ENCODE peak calls at places on chromosomes 1 and 21, in five cellular contexts. L, T, K, N and C are unnamed samples.

GRCh38 chr21:33259995-33260394 is 6.2 kb upstream of the IL10RB start:
- DNase-seq in N (no peak), K (peak; percentile 66), T (no peak), L (no peak), C (no peak)

GRCh38 chr1:206643118-206643698 is 7.9 kb downstream of the DYRK3 start:
- DNase-seq in N (no peak), K (no peak), T (no peak), L (no peak), C (no peak)

GRCh38 chr1:19045898-19046889 is 89.7 kb upstream of the IFFO2 start:
- DNase-seq in N (no peak), L (no peak), T (peak; percentile 27), K (no peak), C (peak; percentile 38)

GRCh38 chr1:230542054-230542453 is 100.2 kb upstream of the COG2 start:
- DNase-seq in L (no peak), K (no peak), N (no peak), T (no peak), C (no peak)

GRCh38 chr1:18012686-18013085 is 94.9 kb upstream of the IGSF21 start:
- DNase-seq in K (no peak), T (no peak), L (no peak), N (no peak), C (no peak)

GRCh38 chr1:40315795-40316594 is 1.1 kb downstream of the COL9A2 start:
- DNase-seq in K (no peak), T (no peak), L (peak; percentile 27), N (no peak), C (no peak)

GRCh38 chr1:217630711-217631591 is at the start of the genes GPATCH2 and SPATA17:
- DNase-seq in L (peak; percentile 90), T (peak; percentile 90), K (peak; percentile 87), N (peak; percentile 90), C (peak; percentile 84)

GRCh38 chr1:179194068-179194537 is 35.4 kb downstream of the ABL2 start:
- DNase-seq in N (no peak), T (no peak), L (no peak), K (no peak), C (no peak)

GRCh38 chr1:55320891-55321290 is 105.7 kb upstream of the USP24 start:
- DNase-seq in T (no peak), N (no peak), K (no peak), L (no peak), C (no peak)

GRCh38 chr1:109649380-109649987 is 6.4 kb upstream of the GSTM4 start:
- DNase-seq in K (no peak), L (peak; percentile 60), N (peak; percentile 43), T (no peak), C (no peak)

GRCh38 chr1:22289251-22289995 is 146.5 kb upstream of the WNT4 start:
- DNase-seq in N (no peak), L (no peak), T (no peak), K (no peak), C (no peak)

GRCh38 chr1:201248721-201249559 is 34.4 kb upstream of the PKP1 start:
- DNase-seq in L (no peak), N (no peak), T (no peak), K (no peak), C (no peak)

GRCh38 chr1:17250601-17251000 is 1.7 kb downstream of the PADI3 start:
- DNase-seq in K (no peak), T (no peak), N (no peak), L (peak; percentile 45), C (no peak)

GRCh38 chr1:231049121-231049979 is 9.3 kb upstream of the FAM89A start:
- DNase-seq in N (no peak), L (no peak), T (no peak), K (no peak), C (no peak)

GRCh38 chr1:101004061-101004460 is 21.5 kb downstream of the DPH5 start:
- DNase-seq in T (no peak), N (peak; percentile 34), L (no peak), K (no peak), C (no peak)

GRCh38 chr1:195765099-195765498 is 843.1 kb downstream of the KCNT2 start:
- DNase-seq in N (no peak), T (no peak), L (no peak), K (no peak), C (no peak)

GRCh38 chr1:221117548-221117951 is 238.3 kb downstream of the HLX start:
- DNase-seq in T (peak; percentile 55), L (no peak), N (peak; percentile 77), K (peak; percentile 68), C (no peak)

GRCh38 chr1:115313173-115313572 is 24.9 kb downstream of the NGF start:
- DNase-seq in T (no peak), L (no peak), K (no peak), N (no peak), C (no peak)

GRCh38 chr1:113615425-113615824 is 143.9 kb downstream of the PHTF1 start:
- DNase-seq in K (no peak), N (peak; percentile 48), L (no peak), T (no peak), C (no peak)

GRCh38 chr1:243977104-243977503 is 74.0 kb upstream of the ZBTB18 start:
- DNase-seq in K (no peak), L (no peak), N (no peak), T (no peak), C (no peak)

GRCh38 chr1:38942664-38943428 is 1.2 kb upstream of the RHBDL2 start:
- DNase-seq in K (no peak), N (no peak), T (no peak), L (no peak), C (no peak)

GRCh38 chr1:117795190-117795589 is 134.2 kb downstream of the GDAP2 start:
- DNase-seq in T (peak; percentile 71), N (peak; percentile 94), L (no peak), K (no peak), C (no peak)

GRCh38 chr1:228246216-228246900 is 38.5 kb downstream of the OBSCN start:
- DNase-seq in L (no peak), N (no peak), K (no peak), T (no peak), C (no peak)
- H3K9me3 ChIP-seq in L (no peaks in the 10 kb centered on the region), N (peaks cover 31% of the 10 kb centered on the region), K (peaks cover 14% of the 10 kb centered on the region), T (no peaks in the 10 kb centered on the region), C (peaks cover 39% of the 10 kb centered on the region)

GRCh38 chr21:46063227-46063626 is 34.7 kb upstream of the COL6A2 start:
- DNase-seq in L (no peak), T (no peak), K (no peak), N (no peak), C (no peak)
- H3K9me3 ChIP-seq in L (no peaks in the 10 kb centered on the region), T (no peaks in the 10 kb centered on the region), K (no peaks in the 10 kb centered on the region), N (peaks cover 6% of the 10 kb centered on the region), C (peaks cover 7% of the 10 kb centered on the region)

GRCh38 chr1:2962541-2962940 is 58.7 kb upstream of the ACTRT2 start:
- DNase-seq in N (no peak), L (no peak), T (peak; percentile 21), K (no peak), C (peak; percentile 14)

GRCh38 chr1:2961081-2961480 is 60.2 kb upstream of the ACTRT2 start:
- DNase-seq in N (no peak), L (no peak), K (peak; percentile 26), T (no peak), C (peak; percentile 16)

GRCh38 chr1:2961661-2962060 is 59.6 kb upstream of the ACTRT2 start:
- DNase-seq in N (no peak), L (no peak), T (no peak), K (peak; percentile 37), C (no peak)

GRCh38 chr1:2962061-2962460 is 59.2 kb upstream of the ACTRT2 start:
- DNase-seq in T (peak; percentile 25), L (no peak), N (no peak), K (no peak), C (no peak)

GRCh38 chr1:2962946-2963345 is 58.3 kb upstream of the ACTRT2 start:
- DNase-seq in T (peak; percentile 32), L (no peak), K (peak; percentile 24), N (no peak), C (peak; percentile 11)
- H3K9me3 ChIP-seq in T (no peaks in the 10 kb centered on the region), L (peaks cover 6% of the 10 kb centered on the region), K (no peaks in the 10 kb centered on the region), N (peaks cover 63% of the 10 kb centered on the region), C (peaks cover 9% of the 10 kb centered on the region)

DNA sequence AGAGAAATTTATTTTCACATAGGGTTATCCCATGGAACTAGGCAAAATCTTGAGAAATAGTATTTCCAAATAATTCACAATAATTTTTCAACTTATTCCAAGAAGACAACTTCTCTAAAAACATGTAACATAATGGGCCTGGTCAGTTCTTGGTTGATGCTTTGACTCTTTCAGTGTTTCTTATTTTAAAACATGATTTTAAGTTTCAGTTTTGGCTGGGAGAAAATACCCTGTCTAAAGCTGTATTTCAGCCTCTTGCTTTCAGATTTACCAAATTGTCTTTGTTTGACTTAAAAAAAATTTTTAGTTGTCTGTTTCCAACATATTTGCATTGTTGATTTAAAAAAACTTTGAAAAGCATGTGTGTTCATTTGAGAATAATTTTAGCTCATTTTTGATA is 5.1 kb downstream of the OR2T4 start:
- DNase-seq in K (no peak), N (no peak), L (no peak), T (no peak), C (no peak)
- H3K9me3 ChIP-seq in K (peaks cover 3% of the 10 kb centered on the region), N (peaks cover 7% of the 10 kb centered on the region), L (peaks cover 2% of the 10 kb centered on the region), T (no peaks in the 10 kb centered on the region), C (no peaks in the 10 kb centered on the region)

GRCh38 chr1:31458287-31458896 is 45.4 kb downstream of the SERINC2 start:
- DNase-seq in L (no peak), N (no peak), K (no peak), T (no peak), C (no peak)

GRCh38 chr1:31460027-31460426 is 47.0 kb downstream of the SERINC2 start:
- DNase-seq in N (peak; percentile 28), K (no peak), T (no peak), L (no peak), C (no peak)
- H3K9me3 ChIP-seq in N (peaks cover 25% of the 10 kb centered on the region), K (peaks cover 8% of the 10 kb centered on the region), T (peaks cover 2% of the 10 kb centered on the region), L (peaks cover 6% of the 10 kb centered on the region), C (peaks cover 32% of the 10 kb centered on the region)

DNA sequence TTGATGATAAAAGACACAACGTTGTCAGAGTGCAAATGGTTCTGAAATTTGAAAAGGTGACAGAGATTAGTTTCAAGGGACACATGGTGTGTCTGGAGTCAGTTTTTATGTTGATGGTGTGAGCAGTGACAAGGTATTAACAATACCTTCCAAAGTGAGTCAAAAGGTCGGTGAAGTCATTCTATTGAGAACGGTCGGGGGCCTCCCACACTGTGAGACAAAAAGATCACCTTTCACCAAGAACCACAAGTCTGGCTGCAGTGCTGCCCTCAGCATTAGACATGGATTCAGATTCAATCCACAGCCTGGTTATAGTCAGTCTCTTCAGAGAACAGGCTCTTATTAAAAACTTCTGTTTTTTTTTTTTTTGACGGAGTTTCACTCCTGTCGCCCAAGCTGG is 26.5 kb downstream of the ZNF124 start:
- DNase-seq in T (no peak), L (no peak), N (no peak), K (no peak), C (no peak)
- H3K9me3 ChIP-seq in T (peaks cover 8% of the 10 kb centered on the region), L (peaks cover 2% of the 10 kb centered on the region), N (peaks cover 40% of the 10 kb centered on the region), K (peaks cover 37% of the 10 kb centered on the region), C (peaks cover 97% of the 10 kb centered on the region)

GRCh38 chr21:22115746-22116145 is 1117.5 kb downstream of the NCAM2 start:
- DNase-seq in T (no peak), N (no peak), K (no peak), L (no peak), C (no peak)
- H3K9me3 ChIP-seq in T (no peaks in the 10 kb centered on the region), N (peaks cover 7% of the 10 kb centered on the region), K (no peaks in the 10 kb centered on the region), L (no peaks in the 10 kb centered on the region), C (no peaks in the 10 kb centered on the region)